ENCODE peak calls at places on chromosome 4, in ten cellular contexts. L is kidney glomerular epithelial cell; W is retina; Z is activated T-cell treated with anti-CD3 and anti-CD28 coated beads for 1 hour; Q is aorta; J is AG08396; E is foreskin fibroblast; T is NCI-H2029 treated with DMSO at 0.1 percent for 48 hours; B is activated CD4-positive, alpha-beta T cell treated with anti-CD3 and anti-CD28 coated beads, Interleukin-2, amount 50 U/mL, for 1 hour; P is endothelial cell of umbilical vein. C is an unnamed sample.

GRCh38 chr4:122012735-122013134 is 60.9 kb upstream of the TRPC3 start:
- DNase-seq in L (no peak), W (no peak), Z (no peak), Q (no peak), J (peak), E (peak), T (no peak), B (no peak), P (no peak), C (no peak)

GRCh38 chr4:96164814-96165351 is 325.0 kb downstream of the PDHA2 start:
- DNase-seq in L (peak), W (no peak), Z (no peak), Q (no peak), J (peak), E (no peak), T (no peak), B (no peak), P (no peak), C (no peak)

GRCh38 chr4:73839071-73839470 is 2.6 kb downstream of the CXCL6 start:
- DNase-seq in L (no peak), W (no peak), Z (no peak), Q (no peak), J (no peak), E (no peak), T (no peak), B (no peak), P (no peak), C (no peak)

GRCh38 chr4:33628296-33628695 is 2616.0 kb downstream of the ARAP2 start:
- DNase-seq in L (no peak), W (no peak), Z (no peak), Q (no peak), J (no peak), E (peak), T (no peak), B (no peak), P (no peak), C (no peak)

GRCh38 chr4:41362647-41363383 is 106.1 kb downstream of the UCHL1 start:
- DNase-seq in L (no peak), W (peak), Z (no peak), Q (no peak), J (no peak), E (no peak), T (peak), B (no peak), P (no peak), C (no peak)

GRCh38 chr4:161260819-161261218 is 903.0 kb downstream of the FSTL5 start:
- DNase-seq in L (no peak), W (no peak), Z (no peak), Q (no peak), J (no peak), E (no peak), T (no peak), B (no peak), P (no peak), C (no peak)

GRCh38 chr4:160276785-160277325 is 1174.0 kb downstream of the RAPGEF2 start:
- DNase-seq in L (no peak), W (no peak), Z (no peak), Q (no peak), J (no peak), E (no peak), T (no peak), B (no peak), P (no peak), C (no peak)

GRCh38 chr4:172750910-172751309 is 417.7 kb upstream of the GALNT7 start:
- DNase-seq in L (no peak), W (no peak), Z (no peak), Q (no peak), J (no peak), E (no peak), T (no peak), B (no peak), P (no peak), C (no peak)

GRCh38 chr4:177448850-177449249 is 6.6 kb upstream of the AGA start:
- DNase-seq in L (peak), W (no peak), Z (no peak), Q (no peak), J (no peak), E (peak), T (no peak), B (no peak), P (no peak), C (no peak)

GRCh38 chr4:83484500-83485431 is at the start of gene ABRAXAS1:
- DNase-seq in L (peak), W (peak), Z (peak), Q (peak), J (peak), E (peak), T (peak), B (peak), P (peak), C (peak)

GRCh38 chr4:108168213-108168671 is 490 bp downstream of the LEF1 start:
- DNase-seq in L (peak), W (no peak), Z (no peak), Q (no peak), J (peak), E (peak), T (no peak), B (peak), P (peak), C (no peak)

GRCh38 chr4:15536552-15537499 is 67.1 kb downstream of the CC2D2A start:
- DNase-seq in L (no peak), W (no peak), Z (no peak), Q (no peak), J (no peak), E (no peak), T (no peak), B (no peak), P (no peak), C (no peak)